ENCODE peak calls at places on chromosomes 13 and 19, in five cellular contexts. W is fibroblast of lung, O is psoas muscle, D is body of pancreas, M is adrenal gland. K is an unnamed sample.

GRCh38 chr13:95787356-95788099 is 110.6 kb downstream of the DNAJC3 start:
- DNase-seq in W (no peak), O (no peak), D (no peak), M (no peak), K (no peak)

GRCh38 chr13:39952244-39953233 is 297.1 kb downstream of the COG6 start:
- DNase-seq in W (peak), O (no peak), D (no peak), M (no peak), K (no peak)

GRCh38 chr13:95087746-95088305 is 213.4 kb downstream of the ABCC4 start:
- DNase-seq in W (peak), O (no peak), D (no peak), M (no peak), K (peak)

GRCh38 chr19:7772752-7773291 is 9.8 kb downstream of the CLEC4M start:
- DNase-seq in W (peak), O (no peak), D (no peak), M (no peak), K (no peak)

GRCh38 chr19:45376045-45376724 is 5.8 kb upstream of the ERCC2 start:
- DNase-seq in W (peak), O (no peak), D (peak), M (peak), K (peak)

GRCh38 chr13:79686441-79686840 is 205.5 kb downstream of the NDFIP2 start:
- DNase-seq in W (no peak), O (no peak), D (no peak), M (no peak), K (no peak)

GRCh38 chr13:85575110-85575509 is 224.1 kb downstream of the SLITRK6 start:
- DNase-seq in W (no peak), O (no peak), D (no peak), M (no peak), K (no peak)

GRCh38 chr13:49731766-49732165 is 40.5 kb upstream of the EBPL start:
- DNase-seq in W (peak), O (no peak), D (no peak), M (no peak), K (no peak)

GRCh38 chr19:35256566-35256965 is 7.8 kb downstream of the LSR start:
- DNase-seq in W (no peak), O (no peak), D (no peak), M (no peak), K (no peak)

GRCh38 chr13:29310806-29311205 is 284.7 kb downstream of the SLC7A1 start:
- DNase-seq in W (no peak), O (no peak), D (no peak), M (no peak), K (no peak)

GRCh38 chr13:101811440-101811839 is 359.0 kb downstream of the ITGBL1 start:
- DNase-seq in W (no peak), O (no peak), D (no peak), M (no peak), K (no peak)

GRCh38 chr19:9673912-9674668 is 810 bp downstream of the ZNF562 start:
- DNase-seq in W (peak), O (no peak), D (no peak), M (no peak), K (no peak)

GRCh38 chr13:99356216-99357089 is 49.3 kb upstream of the GPR183 start:
- DNase-seq in W (peak), O (peak), D (no peak), M (peak), K (peak)

GRCh38 chr19:17602872-17603552 is 47.6 kb downstream of the COLGALT1 start:
- DNase-seq in W (no peak), O (no peak), D (no peak), M (no peak), K (no peak)

GRCh38 chr13:99371956-99372355 is 64.8 kb upstream of the GPR183 start:
- DNase-seq in W (no peak), O (no peak), D (no peak), M (peak), K (no peak)

GRCh38 chr19:5058456-5059190 is 89.7 kb downstream of the KDM4B start:
- DNase-seq in W (peak), O (no peak), D (no peak), M (no peak), K (peak)

GRCh38 chr19:39133431-39134270 is 8.1 kb downstream of the PAK4 start:
- DNase-seq in W (no peak), O (no peak), D (peak), M (no peak), K (peak)

GRCh38 chr13:28714651-28715050 is 4.1 kb downstream of the SLC46A3 start:
- DNase-seq in W (no peak), O (no peak), D (no peak), M (no peak), K (no peak)

GRCh38 chr13:59846845-59847620 is 316.7 kb downstream of the DIAPH3 start:
- DNase-seq in W (no peak), O (no peak), D (no peak), M (no peak), K (peak)

GRCh38 chr19:5397804-5398692 is 57.2 kb upstream of the ZNRF4 start:
- DNase-seq in W (no peak), O (no peak), D (no peak), M (no peak), K (peak)

GRCh38 chr13:28117689-28118377 is 17.5 kb upstream of the FLT3 start:
- DNase-seq in W (no peak), O (no peak), D (peak), M (peak), K (peak)

GRCh38 chr19:50325310-50326100 is 3.7 kb downstream of the KCNC3 start:
- DNase-seq in W (peak), O (peak), D (peak), M (peak), K (peak)

GRCh38 chr13:27338816-27339215 is 68.2 kb downstream of the RASL11A start:
- DNase-seq in W (no peak), O (no peak), D (no peak), M (no peak), K (no peak)

GRCh38 chr13:103388839-103389238 is 322.6 kb upstream of the SLC10A2 start:
- DNase-seq in W (no peak), O (no peak), D (no peak), M (no peak), K (no peak)

GRCh38 chr19:15717781-15718180 is 10.0 kb upstream of the OR10H2 start:
- DNase-seq in W (no peak), O (no peak), D (no peak), M (no peak), K (no peak)

GRCh38 chr19:58499021-58499927 is 12.5 kb downstream of the SLC27A5 start:
- DNase-seq in W (peak), O (peak), D (peak), M (peak), K (peak)
- TF ChIP-seq CTCF in W (peak), O (peak), D (peak), M (no peak), K (peak)

GRCh38 chr19:46428278-46429141 is at the start of gene PNMA8C:
- DNase-seq in W (peak), O (peak), D (peak), M (peak), K (peak)

GRCh38 chr19:46427518-46427917 is 1.2 kb downstream of the PNMA8C start:
- DNase-seq in W (no peak), O (no peak), D (no peak), M (no peak), K (no peak)

GRCh38 chr19:46429999-46430398 is 1.3 kb upstream of the PNMA8C start:
- DNase-seq in W (no peak), O (no peak), D (no peak), M (no peak), K (no peak)

GRCh38 chr19:46426035-46426505 is 2.7 kb downstream of the PNMA8C start:
- DNase-seq in W (peak), O (no peak), D (peak), M (peak), K (peak)

GRCh38 chr19:46426506-46427162 is 2.1 kb downstream of the PNMA8C start:
- DNase-seq in W (peak), O (peak), D (peak), M (peak), K (peak)
- H3K4me3 ChIP-seq in W (peak), O (peak), D (peak), M (no peak), K (peak)

GRCh38 chr13:114234645-114235421 is at the start of gene CDC16:
- DNase-seq in W (peak), O (peak), D (peak), M (peak), K (peak)
- TF ChIP-seq CTCF in W (no peak), O (peak), D (peak), M (no peak), K (no peak)

DNA sequence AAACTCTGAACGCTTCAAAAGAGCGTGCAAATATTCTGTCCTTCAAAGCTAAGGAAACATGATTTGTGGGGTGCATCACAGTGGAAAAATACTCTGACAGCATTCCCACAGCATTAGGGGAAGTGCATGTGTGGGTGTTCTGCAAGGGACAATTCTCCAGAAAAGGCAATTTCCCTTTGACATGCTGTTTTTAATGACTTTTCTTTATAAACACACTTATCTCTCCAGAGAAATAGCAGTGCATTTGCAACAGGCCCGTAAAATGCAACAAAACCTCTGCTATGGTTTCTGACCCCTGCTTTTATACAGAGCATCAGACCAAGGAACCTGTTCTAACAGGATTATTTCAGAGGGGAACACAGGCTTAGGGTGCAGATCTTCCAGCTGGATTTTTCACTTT is 42.6 kb downstream of the KL start:
- DNase-seq in W (no peak), O (no peak), D (no peak), M (no peak), K (no peak)
- H3K4me3 ChIP-seq in W (no peak), O (no peak), D (no peak), M (no peak), K (no peak)

K was measured in cardiac muscle cell.